ENCODE peak calls at places on chromosome 5, in seven cellular contexts. J is hepatocyte; R is mucosa of descending colon; E is Peyer's patch; Q is uterus; O is CD8-positive, alpha-beta memory T cell; X is OCI-LY7. L is an unnamed sample. For H3K9me3, the result is how much of the 10 kb centered on the place peaks cover.

GRCh38 chr5:122880170-122880689 is 34.8 kb downstream of the SNX24 start:
- DNase-seq in O (no peak), X (no peak), Q (no peak), E (no peak), J (no peak), R (no peak), L (no peak)

GRCh38 chr5:6962256-6962655 is 249.0 kb downstream of the TENT4A start:
- DNase-seq in O (no peak), R (no peak), X (no peak), J (no peak), Q (no peak), E (no peak), L (no peak)

GRCh38 chr5:32283539-32284377 is 29.0 kb downstream of the MTMR12 start:
- DNase-seq in E (no peak), Q (no peak), X (no peak), R (no peak), J (no peak), O (no peak), L (no peak)

GRCh38 chr5:3835817-3836216 is 240.2 kb downstream of the IRX1 start:
- DNase-seq in R (no peak), E (no peak), Q (no peak), X (no peak), O (no peak), J (no peak), L (no peak)

GRCh38 chr5:68450245-68450852 is 234.8 kb downstream of the PIK3R1 start:
- DNase-seq in J (no peak), O (no peak), R (no peak), Q (no peak), E (no peak), X (no peak), L (no peak)

GRCh38 chr5:43592363-43592762 is 10.6 kb upstream of the NNT start:
- DNase-seq in R (no peak), E (no peak), O (no peak), X (no peak), Q (no peak), J (no peak), L (no peak)

GRCh38 chr5:67377651-67378050 is 181.1 kb upstream of the CD180 start:
- DNase-seq in E (no peak), J (no peak), X (no peak), Q (no peak), O (no peak), R (no peak), L (no peak)

GRCh38 chr5:151051931-151052608 is 28.8 kb downstream of the TNIP1 start:
- DNase-seq in X (no peak), R (no peak), E (no peak), J (no peak), O (no peak), Q (no peak), L (no peak)

GRCh38 chr5:136032564-136032963 is 3.8 kb downstream of the TGFBI start:
- DNase-seq in E (peak), O (no peak), R (no peak), Q (peak), X (no peak), J (peak), L (peak)

GRCh38 chr5:141412853-141413539 is at the start of gene PCDHGA10:
- DNase-seq in Q (no peak), O (peak), X (peak), R (peak), E (peak), J (peak), L (no peak)

GRCh38 chr5:141413540-141414069 is 818 bp downstream of the PCDHGA10 start:
- DNase-seq in E (no peak), Q (no peak), X (no peak), J (no peak), O (no peak), R (no peak), L (peak)

GRCh38 chr5:141411575-141411974 is 1.2 kb upstream of the PCDHGA10 start:
- DNase-seq in R (no peak), O (no peak), J (no peak), X (no peak), Q (no peak), E (no peak), L (no peak)

DNA sequence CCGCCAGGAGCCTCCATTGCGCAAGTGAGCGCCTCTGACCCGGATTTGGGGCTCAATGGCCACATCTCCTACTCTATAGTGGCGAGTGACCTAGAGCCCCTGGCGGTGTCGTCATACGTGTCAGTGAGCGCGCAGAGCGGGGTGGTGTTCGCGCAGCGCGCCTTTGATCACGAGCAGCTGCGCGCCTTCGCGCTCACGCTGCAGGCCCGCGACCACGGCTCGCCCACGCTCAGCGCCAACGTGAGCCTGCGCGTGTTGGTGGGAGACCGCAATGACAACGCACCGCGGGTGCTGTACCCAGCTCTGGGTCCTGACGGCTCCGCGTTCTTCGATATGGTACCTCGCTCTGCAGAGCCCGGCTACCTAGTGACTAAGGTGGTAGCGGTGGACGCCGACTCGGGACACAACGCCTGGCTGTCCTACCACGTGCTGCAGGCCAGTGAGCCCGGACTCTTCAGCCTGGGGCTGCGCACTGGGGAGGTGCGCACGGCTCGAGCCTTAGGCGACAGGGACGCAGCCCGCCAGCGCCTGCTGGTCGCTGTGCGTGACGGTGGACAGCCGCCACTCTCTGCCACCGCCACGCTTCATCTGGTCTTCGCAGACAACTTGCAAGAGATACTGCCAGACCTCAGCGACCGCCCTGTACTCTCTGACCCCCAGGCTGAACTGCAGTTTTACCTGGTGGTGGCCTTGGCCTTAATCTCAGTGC is 1.9 kb downstream of the PCDHGB6 start:
- DNase-seq in J (no peak), O (no peak), E (no peak), R (no peak), Q (no peak), X (no peak), L (peak)
- H3K9me3 ChIP-seq in J (under half), O (under half), E (half or more), R (half or more), Q (half or more), X (under half), L (under half)

DNA sequence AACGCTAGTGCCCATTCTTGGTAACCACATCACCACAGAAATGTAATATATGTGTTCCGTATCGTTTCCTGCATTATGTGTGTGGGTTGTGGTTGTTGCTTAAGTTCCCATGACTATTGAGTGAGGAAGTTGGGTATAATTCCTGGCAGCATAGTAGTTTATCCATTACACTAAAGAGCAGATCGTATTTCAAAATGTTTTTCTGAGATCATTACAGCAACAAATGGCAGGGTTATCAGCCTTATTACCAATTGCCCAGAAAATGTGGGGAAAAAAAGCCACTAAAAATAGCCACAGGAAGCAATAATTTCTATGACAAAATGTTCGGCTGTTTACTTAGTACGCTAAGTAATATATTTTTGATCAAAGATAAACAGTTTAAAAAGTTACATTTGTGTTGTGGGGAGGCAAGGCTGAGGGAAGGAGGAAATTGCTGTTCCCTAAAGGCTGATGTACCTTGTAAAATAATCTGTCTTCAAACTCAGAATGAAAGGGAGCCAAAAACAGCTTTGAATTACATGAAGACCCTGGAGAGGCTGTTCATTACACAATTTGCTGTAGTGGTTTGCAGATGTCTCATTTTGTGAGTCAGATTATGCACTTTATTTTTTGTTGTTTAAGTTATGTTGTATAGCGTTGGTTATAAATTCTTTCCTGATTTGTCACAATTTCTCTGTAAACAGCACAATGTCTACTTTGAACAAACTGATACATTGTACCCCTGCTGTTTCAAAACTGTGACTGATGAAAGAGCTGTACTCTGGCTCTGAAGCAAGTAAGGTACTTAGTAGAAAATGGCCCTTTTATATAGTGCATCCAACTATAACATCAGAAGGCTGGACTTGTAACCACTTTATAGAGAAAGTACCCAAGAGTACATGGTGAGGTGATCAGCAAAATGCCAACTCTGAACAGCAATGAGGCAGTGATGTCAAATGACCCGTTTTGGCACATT is 1028.5 kb downstream of the NR2F1-AS1 start:
- DNase-seq in E (no peak), O (no peak), X (no peak), Q (no peak), J (peak), R (no peak), L (no peak)
- H3K4me3 ChIP-seq in E (no peak), O (no peak), X (no peak), Q (no peak), J (no peak), R (no peak), L (no peak)

GRCh38 chr5:74684900-74685851 is at the start of gene HEXB:
- DNase-seq in J (peak), O (peak), E (peak), Q (peak), R (peak), X (peak), L (peak)

GRCh38 chr5:74685979-74686631 is 1.1 kb downstream of the HEXB start:
- DNase-seq in Q (no peak), X (peak), O (no peak), J (no peak), R (peak), E (peak), L (no peak)

GRCh38 chr5:74682636-74683035 is 2.4 kb upstream of the HEXB start:
- DNase-seq in R (no peak), J (no peak), E (no peak), Q (no peak), O (no peak), X (no peak), L (no peak)

GRCh38 chr5:74686962-74687751 is 2.1 kb downstream of the HEXB start:
- DNase-seq in Q (no peak), E (no peak), X (no peak), R (no peak), O (no peak), J (no peak), L (no peak)
- H3K9me3 ChIP-seq in Q (under half), E (under half), X (under half), R (under half), O (under half), J (under half), L (under half)

GRCh38 chr5:127519527-127519926 is 2.1 kb downstream of the PRRC1 start:
- DNase-seq in X (no peak), O (no peak), Q (no peak), J (no peak), R (no peak), E (no peak), L (no peak)
- H3K4me3 ChIP-seq in X (no peak), O (no peak), Q (no peak), J (peak), R (no peak), E (no peak), L (no peak)

DNA sequence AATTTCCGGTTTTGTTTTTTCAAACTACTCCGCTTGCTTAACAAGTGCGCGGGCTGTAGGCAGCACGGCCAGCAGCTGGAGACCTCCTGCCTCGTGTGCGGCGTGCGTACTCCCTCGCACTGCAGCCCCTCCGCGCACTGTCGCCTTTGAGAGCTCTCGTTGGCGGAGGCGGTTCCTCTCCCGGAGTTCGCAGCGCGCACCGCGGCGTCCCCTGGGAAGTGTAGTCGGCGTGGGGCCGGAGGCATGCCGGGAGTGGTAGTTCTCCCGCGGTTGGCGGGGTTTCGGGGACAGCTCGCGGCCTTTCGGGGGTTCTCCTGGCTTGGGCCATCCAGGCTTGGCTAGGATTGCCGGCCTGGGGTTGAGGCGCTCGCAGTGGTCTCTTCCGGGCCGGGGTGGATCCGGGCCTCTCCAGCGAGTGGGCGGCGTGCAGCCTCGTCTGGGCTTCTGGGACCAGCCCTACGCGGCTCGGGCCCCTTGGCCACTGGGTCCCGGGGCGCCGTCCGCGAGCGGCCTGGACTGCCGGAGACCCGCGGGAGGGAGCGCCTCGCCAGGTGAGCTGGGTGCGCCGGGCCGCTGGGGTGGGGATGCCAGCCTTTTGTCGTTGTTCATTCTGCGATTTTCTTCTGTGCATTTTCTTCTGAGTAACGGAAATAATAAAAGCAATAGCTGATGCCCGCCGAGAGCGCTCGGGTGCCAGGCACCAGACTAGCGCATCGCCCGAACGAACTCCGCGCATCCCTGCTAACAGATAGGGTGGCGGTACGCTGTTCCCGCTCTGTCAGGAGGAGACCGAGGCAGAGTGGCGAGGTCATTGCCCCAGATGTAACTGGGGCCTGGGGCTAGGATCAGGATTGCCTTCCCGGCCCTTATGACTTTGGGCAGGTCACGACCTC is at the start of gene ZNF354C:
- DNase-seq in O (peak), Q (peak), R (peak), X (no peak), J (peak), E (peak), L (peak)
- H3K9me3 ChIP-seq in O (under half), Q (under half), R (under half), X (under half), J (under half), E (under half), L (under half)

GRCh38 chr5:177600458-177601018 is 606 bp downstream of the B4GALT7 start:
- DNase-seq in X (peak), E (no peak), J (no peak), Q (no peak), R (no peak), O (no peak), L (no peak)
- H3K4me3 ChIP-seq in X (peak), E (peak), J (peak), Q (peak), R (peak), O (peak), L (peak)

GRCh38 chr5:2190549-2190948 is 307.8 kb upstream of the IRX4 start:
- DNase-seq in O (no peak), E (peak), R (no peak), J (no peak), X (no peak), Q (no peak), L (peak)
- H3K9me3 ChIP-seq in O (under half), E (under half), R (under half), J (under half), X (under half), Q (under half), L (under half)